ENCODE peak calls at places on chromosomes 13 and 19, in nine cellular contexts. M is mucosa of gallbladder; O is T-cell; A is bronchial epithelial cell; R is DMS 273 treated with DMSO at 0.1 percent for 48 hours; N is amniotic stem cell; I is HT1080; C is activated naive CD8-positive, alpha-beta T cell treated with anti-CD3 and anti-CD28 coated beads, Interleukin-2, amount 50 U/mL, for 24 hours; J is activated CD4-positive, alpha-beta T cell treated with anti-CD3 and anti-CD28 coated beads, Interleukin-2, amount 50 U/mL, for 4 hours. U is an unnamed sample.

GRCh38 chr19:1875646-1876493 is 9.4 kb downstream of the ABHD17A start:
- DNase-seq in C (peak), N (peak), O (peak), A (peak), M (peak), J (peak), I (peak), R (peak), U (peak)

GRCh38 chr13:90868321-90868920 is 479.1 kb upstream of the MIR17HG start:
- DNase-seq in A (peak), C (peak), O (no peak), J (no peak), M (no peak), N (no peak), I (no peak), R (no peak), U (peak)

GRCh38 chr19:16869331-16869972 is 19.3 kb upstream of the F2RL3 start:
- DNase-seq in R (no peak), O (no peak), M (no peak), J (no peak), A (no peak), N (no peak), C (no peak), I (no peak), U (no peak)

GRCh38 chr13:44796597-44797517 is 192.4 kb downstream of the NUFIP1 start:
- DNase-seq in N (no peak), I (no peak), A (no peak), R (no peak), J (no peak), O (no peak), M (no peak), C (no peak), U (no peak)

GRCh38 chr13:50650936-50651638 is 192.4 kb downstream of the DLEU7 start:
- DNase-seq in I (peak), M (no peak), R (no peak), J (no peak), A (peak), C (no peak), O (no peak), N (no peak), U (no peak)

GRCh38 chr13:90757127-90757680 is 590.3 kb upstream of the MIR17HG start:
- DNase-seq in O (no peak), I (peak), C (no peak), N (no peak), A (peak), R (no peak), J (no peak), M (no peak), U (no peak)

GRCh38 chr13:75869981-75870380 is 233.9 kb downstream of the LMO7 start:
- DNase-seq in C (no peak), R (no peak), N (no peak), I (no peak), O (no peak), A (no peak), J (no peak), M (no peak), U (no peak)

GRCh38 chr13:99862243-99862642 is 109.3 kb downstream of the ZIC5 start:
- DNase-seq in R (no peak), I (no peak), O (no peak), M (no peak), J (no peak), N (no peak), C (no peak), A (no peak), U (no peak)

GRCh38 chr19:50328257-50329145 is 676 bp downstream of the KCNC3 start:
- DNase-seq in N (no peak), I (no peak), M (no peak), A (no peak), J (no peak), C (peak), O (no peak), R (no peak), U (peak)

GRCh38 chr19:10587022-10587838 is at the start of gene AP1M2:
- DNase-seq in J (no peak), M (peak), O (no peak), C (no peak), A (peak), N (no peak), R (no peak), I (no peak), U (no peak)

GRCh38 chr19:29588095-29588494 is 18.0 kb upstream of the POP4 start:
- DNase-seq in A (no peak), I (no peak), M (no peak), O (no peak), C (no peak), N (no peak), J (no peak), R (no peak), U (no peak)

GRCh38 chr19:16244091-16244490 is 46.4 kb downstream of the AP1M1 start:
- DNase-seq in C (no peak), N (peak), R (no peak), M (no peak), A (no peak), I (no peak), O (no peak), J (no peak), U (no peak)

GRCh38 chr13:94764576-94765321 is 52.4 kb upstream of the SOX21 start:
- DNase-seq in A (no peak), C (no peak), R (no peak), N (no peak), O (no peak), I (peak), M (no peak), J (no peak), U (no peak)

GRCh38 chr19:48934837-48935236 is 1.3 kb downstream of the DHDH start:
- DNase-seq in J (no peak), I (no peak), R (no peak), O (no peak), M (no peak), A (no peak), N (no peak), C (no peak), U (no peak)

GRCh38 chr13:68467160-68467559 is 1237.0 kb upstream of the PCDH9 start:
- DNase-seq in I (no peak), C (no peak), A (no peak), M (no peak), R (no peak), N (no peak), J (no peak), O (no peak), U (no peak)

GRCh38 chr13:80339578-80339840 is 1.4 kb downstream of the SPRY2 start:
- DNase-seq in R (no peak), I (peak), C (no peak), J (no peak), M (no peak), N (no peak), O (no peak), A (no peak), U (no peak)

GRCh38 chr19:52219611-52220010 is 29.8 kb downstream of the PPP2R1A start:
- DNase-seq in M (no peak), N (no peak), J (no peak), I (no peak), O (no peak), R (no peak), C (no peak), A (no peak), U (no peak)

GRCh38 chr13:64332048-64332447 is 2898.1 kb downstream of the PCDH9 start:
- DNase-seq in I (no peak), J (no peak), R (no peak), M (no peak), A (no peak), O (no peak), N (no peak), C (no peak), U (no peak)

GRCh38 chr13:50636007-50636704 is 207.3 kb downstream of the DLEU7 start:
- DNase-seq in A (no peak), N (no peak), R (no peak), M (no peak), C (no peak), J (no peak), O (no peak), I (no peak), U (no peak)

GRCh38 chr13:114324334-114324733 is 10.0 kb downstream of the CHAMP1 start:
- DNase-seq in A (no peak), R (no peak), C (no peak), I (no peak), O (no peak), M (no peak), N (no peak), J (no peak), U (no peak)

GRCh38 chr13:22091222-22091970 is 420.5 kb downstream of the FGF9 start:
- DNase-seq in N (no peak), J (no peak), O (no peak), A (no peak), I (no peak), R (no peak), C (no peak), M (peak), U (no peak)

GRCh38 chr19:53157601-53158000 is 1.3 kb downstream of the ZNF347 start:
- DNase-seq in R (no peak), N (no peak), C (no peak), M (no peak), I (no peak), A (no peak), O (no peak), J (no peak), U (no peak)